ENCODE peak calls at places on chromosomes 13 and 19, in seven cellular contexts. One of them, this sample, is unnamed.
A peak's percentile ranks its signal among the peaks of the same experiment; 100 is the strongest.

GRCh38 chr13:84570831-84571230 is 688.6 kb upstream of the SLITRK1 start:
- DNase-seq in GM23338: no peak
- DNase-seq in H1: no peak
- DNase-seq in neural progenitor cell: no peak
- DNase-seq in AG04450: peak; percentile 3
- DNase-seq in mammary epithelial cell: no peak
- DNase-seq in GM23248: peak; percentile 29
- DNase-seq in this sample: no peak

GRCh38 chr19:11551603-11552235 is 7.3 kb downstream of the ELOF1 start:
- DNase-seq in GM23338: peak; percentile 85
- DNase-seq in H1: no peak
- DNase-seq in neural progenitor cell: peak; percentile 47
- DNase-seq in AG04450: no peak
- DNase-seq in mammary epithelial cell: no peak
- DNase-seq in GM23248: peak; percentile 50
- DNase-seq in this sample: peak; percentile 38

GRCh38 chr13:38753878-38754277 is 67.0 kb downstream of the FREM2 start:
- DNase-seq in GM23338: peak; percentile 53
- DNase-seq in H1: no peak
- DNase-seq in neural progenitor cell: peak; percentile 24
- DNase-seq in AG04450: no peak
- DNase-seq in mammary epithelial cell: peak; percentile 23
- DNase-seq in GM23248: no peak
- DNase-seq in this sample: no peak

GRCh38 chr13:21738636-21739035 is 67.8 kb downstream of the FGF9 start:
- DNase-seq in GM23338: no peak
- DNase-seq in H1: no peak
- DNase-seq in neural progenitor cell: no peak
- DNase-seq in AG04450: no peak
- DNase-seq in mammary epithelial cell: no peak
- DNase-seq in GM23248: no peak
- DNase-seq in this sample: no peak

GRCh38 chr13:92826197-92826596 is 400.4 kb upstream of the GPC6 start:
- DNase-seq in GM23338: no peak
- DNase-seq in H1: no peak
- DNase-seq in neural progenitor cell: no peak
- DNase-seq in AG04450: no peak
- DNase-seq in mammary epithelial cell: no peak
- DNase-seq in GM23248: no peak
- DNase-seq in this sample: no peak

GRCh38 chr13:44271915-44272341 is 101.7 kb upstream of the SERP2 start:
- DNase-seq in GM23338: no peak
- DNase-seq in H1: no peak
- DNase-seq in neural progenitor cell: no peak
- DNase-seq in AG04450: no peak
- DNase-seq in mammary epithelial cell: no peak
- DNase-seq in GM23248: no peak
- DNase-seq in this sample: no peak

GRCh38 chr13:70613295-70613694 is 505.0 kb upstream of the KLHL1 start:
- DNase-seq in GM23338: peak; percentile 32
- DNase-seq in H1: no peak
- DNase-seq in neural progenitor cell: no peak
- DNase-seq in AG04450: no peak
- DNase-seq in mammary epithelial cell: no peak
- DNase-seq in GM23248: no peak
- DNase-seq in this sample: no peak

GRCh38 chr13:109764474-109765292 is 21.7 kb downstream of the IRS2 start:
- DNase-seq in GM23338: peak; percentile 12
- DNase-seq in H1: no peak
- DNase-seq in neural progenitor cell: peak; percentile 24
- DNase-seq in AG04450: no peak
- DNase-seq in mammary epithelial cell: peak; percentile 59
- DNase-seq in GM23248: peak; percentile 46
- DNase-seq in this sample: peak; percentile 75

GRCh38 chr13:97539651-97540230 is 105.8 kb downstream of the RAP2A start:
- DNase-seq in GM23338: no peak
- DNase-seq in H1: no peak
- DNase-seq in neural progenitor cell: no peak
- DNase-seq in AG04450: no peak
- DNase-seq in mammary epithelial cell: peak; percentile 19
- DNase-seq in GM23248: peak; percentile 43
- DNase-seq in this sample: no peak

GRCh38 chr19:6258812-6259311 is 20.9 kb downstream of the MLLT1 start:
- DNase-seq in GM23338: no peak
- DNase-seq in H1: no peak
- DNase-seq in neural progenitor cell: no peak
- DNase-seq in AG04450: no peak
- DNase-seq in mammary epithelial cell: no peak
- DNase-seq in GM23248: no peak
- DNase-seq in this sample: no peak

GRCh38 chr19:6261883-6262282 is 17.9 kb downstream of the MLLT1 start:
- DNase-seq in GM23338: no peak
- DNase-seq in H1: no peak
- DNase-seq in neural progenitor cell: no peak
- DNase-seq in AG04450: no peak
- DNase-seq in mammary epithelial cell: no peak
- DNase-seq in GM23248: no peak
- DNase-seq in this sample: no peak

GRCh38 chr19:6260912-6261636 is 18.7 kb downstream of the MLLT1 start:
- DNase-seq in GM23338: peak; percentile 82
- DNase-seq in H1: peak; percentile 38
- DNase-seq in neural progenitor cell: peak; percentile 59
- DNase-seq in AG04450: no peak
- DNase-seq in mammary epithelial cell: no peak
- DNase-seq in GM23248: peak; percentile 44
- DNase-seq in this sample: peak; percentile 53

GRCh38 chr19:6259312-6259861 is 20.4 kb downstream of the MLLT1 start:
- DNase-seq in GM23338: no peak
- DNase-seq in H1: no peak
- DNase-seq in neural progenitor cell: no peak
- DNase-seq in AG04450: no peak
- DNase-seq in mammary epithelial cell: no peak
- DNase-seq in GM23248: no peak
- DNase-seq in this sample: no peak

GRCh38 chr19:6260376-6260775 is 19.4 kb downstream of the MLLT1 start:
- DNase-seq in GM23338: no peak
- DNase-seq in H1: no peak
- DNase-seq in neural progenitor cell: no peak
- DNase-seq in AG04450: no peak
- DNase-seq in mammary epithelial cell: no peak
- DNase-seq in GM23248: no peak
- DNase-seq in this sample: no peak
- H3K27ac ChIP-seq in GM23338: no peak overlapping the region
- H3K27ac ChIP-seq in H1: no peak overlapping the region
- H3K27ac ChIP-seq in neural progenitor cell: no peak overlapping the region
- H3K27ac ChIP-seq in AG04450: no peak overlapping the region
- H3K27ac ChIP-seq in mammary epithelial cell: no peak overlapping the region
- H3K27ac ChIP-seq in GM23248: no peak overlapping the region
- H3K27ac ChIP-seq in this sample: no peak overlapping the region

GRCh38 chr19:7925171-7925837 is 631 bp downstream of the CTXN1 start:
- DNase-seq in GM23338: peak; percentile 89
- DNase-seq in H1: peak; percentile 79
- DNase-seq in neural progenitor cell: peak; percentile 96
- DNase-seq in AG04450: no peak
- DNase-seq in mammary epithelial cell: no peak
- DNase-seq in GM23248: peak; percentile 89
- DNase-seq in this sample: peak; percentile 86
- H3K4me3 ChIP-seq in GM23338: peak overlapping the region; percentile 61
- H3K4me3 ChIP-seq in H1: peak overlapping the region; percentile 35
- H3K4me3 ChIP-seq in neural progenitor cell: peak overlapping the region; percentile 60
- H3K4me3 ChIP-seq in AG04450: peak overlapping the region; percentile 50
- H3K4me3 ChIP-seq in mammary epithelial cell: peak overlapping the region; percentile 37
- H3K4me3 ChIP-seq in GM23248: peak overlapping the region; percentile 56
- H3K4me3 ChIP-seq in this sample: peak overlapping the region; percentile 34

DNA sequence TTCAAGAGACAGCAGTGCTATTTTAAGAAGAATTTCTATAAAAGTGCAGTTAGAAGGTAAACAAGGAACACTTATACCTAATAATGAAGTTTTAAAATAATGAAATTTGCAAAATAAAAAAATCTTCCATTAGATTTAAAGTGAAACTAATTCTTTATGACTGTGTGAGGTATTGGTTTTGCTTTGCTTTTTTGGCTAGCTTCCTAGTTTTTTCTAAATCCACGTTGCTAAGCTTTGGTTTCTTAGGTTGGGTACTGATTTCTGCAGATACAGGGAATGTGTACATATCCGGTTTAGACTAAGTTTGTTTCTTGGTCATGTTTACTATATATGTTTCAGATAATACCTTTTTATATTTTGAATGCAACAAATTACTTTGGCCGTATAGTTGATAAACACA is 59.8 kb downstream of the SLC7A9 start:
- DNase-seq in GM23338: no peak
- DNase-seq in H1: no peak
- DNase-seq in neural progenitor cell: no peak
- DNase-seq in AG04450: no peak
- DNase-seq in mammary epithelial cell: no peak
- DNase-seq in GM23248: no peak
- DNase-seq in this sample: no peak
- H3K27ac ChIP-seq in GM23338: no peak overlapping the region
- H3K27ac ChIP-seq in H1: no peak overlapping the region
- H3K27ac ChIP-seq in neural progenitor cell: no peak overlapping the region
- H3K27ac ChIP-seq in AG04450: no peak overlapping the region
- H3K27ac ChIP-seq in mammary epithelial cell: no peak overlapping the region
- H3K27ac ChIP-seq in GM23248: no peak overlapping the region
- H3K27ac ChIP-seq in this sample: no peak overlapping the region

GRCh38 chr13:106524108-106524507 is 11.4 kb downstream of the EFNB2 start:
- DNase-seq in GM23338: no peak
- DNase-seq in H1: no peak
- DNase-seq in neural progenitor cell: no peak
- DNase-seq in AG04450: no peak
- DNase-seq in mammary epithelial cell: no peak
- DNase-seq in GM23248: no peak
- DNase-seq in this sample: no peak

GRCh38 chr13:106526748-106527488 is 8.5 kb downstream of the EFNB2 start:
- DNase-seq in GM23338: peak; percentile 70
- DNase-seq in H1: no peak
- DNase-seq in neural progenitor cell: no peak
- DNase-seq in AG04450: no peak
- DNase-seq in mammary epithelial cell: no peak
- DNase-seq in GM23248: no peak
- DNase-seq in this sample: no peak

GRCh38 chr13:106523566-106523965 is 11.9 kb downstream of the EFNB2 start:
- DNase-seq in GM23338: no peak
- DNase-seq in H1: no peak
- DNase-seq in neural progenitor cell: no peak
- DNase-seq in AG04450: no peak
- DNase-seq in mammary epithelial cell: peak; percentile 51
- DNase-seq in GM23248: no peak
- DNase-seq in this sample: no peak

GRCh38 chr13:106527806-106528205 is 7.7 kb downstream of the EFNB2 start:
- DNase-seq in GM23338: no peak
- DNase-seq in H1: no peak
- DNase-seq in neural progenitor cell: no peak
- DNase-seq in AG04450: no peak
- DNase-seq in mammary epithelial cell: no peak
- DNase-seq in GM23248: no peak
- DNase-seq in this sample: no peak

GRCh38 chr13:106525865-106526264 is 9.6 kb downstream of the EFNB2 start:
- DNase-seq in GM23338: peak; percentile 53
- DNase-seq in H1: no peak
- DNase-seq in neural progenitor cell: no peak
- DNase-seq in AG04450: no peak
- DNase-seq in mammary epithelial cell: no peak
- DNase-seq in GM23248: no peak
- DNase-seq in this sample: no peak
- H3K4me3 ChIP-seq in GM23338: no peak overlapping the region
- H3K4me3 ChIP-seq in H1: no peak overlapping the region
- H3K4me3 ChIP-seq in neural progenitor cell: no peak overlapping the region
- H3K4me3 ChIP-seq in AG04450: no peak overlapping the region
- H3K4me3 ChIP-seq in mammary epithelial cell: no peak overlapping the region
- H3K4me3 ChIP-seq in GM23248: no peak overlapping the region
- H3K4me3 ChIP-seq in this sample: no peak overlapping the region

DNA sequence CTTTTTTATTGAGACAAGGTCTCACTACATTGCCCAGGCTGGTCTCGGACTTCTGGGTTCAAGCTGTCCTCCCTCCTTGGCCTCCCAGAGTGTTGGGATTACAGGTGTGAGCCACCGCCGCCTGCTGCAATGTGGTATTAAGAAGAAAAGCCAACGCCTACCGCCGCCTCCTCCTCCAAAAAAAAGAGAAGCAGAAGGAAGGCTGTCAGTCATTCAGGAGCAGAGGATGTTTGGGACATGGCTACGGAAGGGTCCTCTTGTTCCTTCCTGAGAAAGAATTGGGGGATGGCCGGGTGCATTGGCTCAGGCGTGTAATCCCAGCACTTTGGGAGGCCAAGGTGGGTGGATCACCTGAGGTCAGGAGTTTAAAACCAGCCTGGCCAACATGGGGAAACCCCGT is 1.2 kb downstream of the PPP1R37 start:
- DNase-seq in GM23338: no peak
- DNase-seq in H1: no peak
- DNase-seq in neural progenitor cell: no peak
- DNase-seq in AG04450: no peak
- DNase-seq in mammary epithelial cell: no peak
- DNase-seq in GM23248: no peak
- DNase-seq in this sample: no peak
- H3K27ac ChIP-seq in GM23338: no peak overlapping the region
- H3K27ac ChIP-seq in H1: no peak overlapping the region
- H3K27ac ChIP-seq in neural progenitor cell: no peak overlapping the region
- H3K27ac ChIP-seq in AG04450: no peak overlapping the region
- H3K27ac ChIP-seq in mammary epithelial cell: no peak overlapping the region
- H3K27ac ChIP-seq in GM23248: no peak overlapping the region
- H3K27ac ChIP-seq in this sample: no peak overlapping the region

DNA sequence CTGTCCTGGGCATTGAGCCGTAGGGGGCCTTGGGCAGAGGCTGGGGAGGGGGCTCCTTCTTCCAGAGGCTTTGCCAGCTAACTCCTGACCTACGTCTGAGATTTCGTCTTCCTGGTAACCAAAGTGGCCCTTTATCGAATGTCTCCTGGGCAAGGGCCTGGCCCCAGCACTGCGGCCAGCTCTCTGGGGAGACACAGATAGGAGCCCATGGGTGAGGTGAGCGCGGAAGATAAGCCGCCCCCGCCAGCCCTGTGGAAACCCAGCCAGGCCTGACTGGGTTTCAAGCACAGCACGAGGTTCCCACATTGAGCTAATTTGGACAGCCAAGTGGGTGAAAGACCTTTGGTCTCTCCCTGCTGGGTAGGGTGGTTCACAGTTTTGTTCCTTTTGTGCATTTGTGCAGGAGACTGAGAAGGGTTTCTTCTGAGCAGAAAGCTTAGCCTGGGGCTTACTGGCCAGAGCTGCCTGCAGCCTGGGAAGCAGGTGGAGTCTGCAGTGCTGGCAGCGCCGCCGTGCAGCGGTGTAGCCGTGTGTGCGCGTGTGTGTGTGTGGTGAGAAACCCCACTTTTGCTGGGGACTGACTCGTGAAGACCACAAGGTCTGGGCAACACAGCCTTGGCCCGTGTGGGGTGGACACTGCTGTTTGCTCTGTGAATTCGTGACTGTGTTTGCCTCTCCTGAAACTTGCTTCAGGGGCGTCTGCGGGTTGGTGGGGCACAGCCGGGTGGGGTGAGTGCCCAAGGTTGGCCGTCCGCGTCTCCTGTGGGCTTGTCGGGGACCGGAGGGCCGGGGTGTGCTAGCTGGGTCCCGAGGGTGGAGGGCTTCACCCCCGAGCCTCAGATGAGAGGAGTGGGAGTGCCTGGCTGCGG is 2.5 kb downstream of the BSG start:
- DNase-seq in GM23338: peak; percentile 16
- DNase-seq in H1: no peak
- DNase-seq in neural progenitor cell: peak; percentile 77
- DNase-seq in AG04450: no peak
- DNase-seq in mammary epithelial cell: no peak
- DNase-seq in GM23248: peak; percentile 68
- DNase-seq in this sample: no peak
- H3K4me3 ChIP-seq in GM23338: peak overlapping the region; percentile 96
- H3K4me3 ChIP-seq in H1: peak overlapping the region; percentile 26
- H3K4me3 ChIP-seq in neural progenitor cell: peak overlapping the region; percentile 97
- H3K4me3 ChIP-seq in AG04450: peak overlapping the region; percentile 47
- H3K4me3 ChIP-seq in mammary epithelial cell: peak overlapping the region; percentile 36
- H3K4me3 ChIP-seq in GM23248: peak overlapping the region; percentile 64
- H3K4me3 ChIP-seq in this sample: no peak overlapping the region